ENCODE peak calls at places on chromosomes 12 and 14, in four cellular contexts. One of them, this sample, is unnamed.
A peak's percentile ranks its signal among the peaks of the same experiment; 100 is the strongest.

GRCh38 chr12:106418970-106419369 is 61.4 kb downstream of the POLR3B start:
- DNase-seq in adrenal gland: no peak
- DNase-seq in mammary epithelial cell: no peak
- DNase-seq in left ventricle myocardium inferior: no peak
- DNase-seq in this sample: no peak

GRCh38 chr12:68263366-68263765 is 10.0 kb upstream of the IL22 start:
- DNase-seq in left ventricle myocardium inferior: no peak
- DNase-seq in adrenal gland: no peak
- DNase-seq in mammary epithelial cell: no peak
- DNase-seq in this sample: no peak

GRCh38 chr14:91332448-91333059 is 85.1 kb downstream of the CCDC88C start:
- DNase-seq in mammary epithelial cell: no peak
- DNase-seq in adrenal gland: no peak
- DNase-seq in left ventricle myocardium inferior: no peak
- DNase-seq in this sample: no peak

GRCh38 chr12:56151672-56152131 is 685 bp upstream of the MYL6B start:
- DNase-seq in adrenal gland: peak; percentile 64
- DNase-seq in left ventricle myocardium inferior: no peak
- DNase-seq in mammary epithelial cell: peak; percentile 46
- DNase-seq in this sample: peak; percentile 69

GRCh38 chr14:99230271-99231141 is 41.5 kb downstream of the BCL11B start:
- DNase-seq in adrenal gland: no peak
- DNase-seq in left ventricle myocardium inferior: no peak
- DNase-seq in mammary epithelial cell: no peak
- DNase-seq in this sample: peak; percentile 53

GRCh38 chr12:46209165-46209564 is 59.7 kb downstream of the SLC38A1 start:
- DNase-seq in mammary epithelial cell: peak; percentile 55
- DNase-seq in left ventricle myocardium inferior: no peak
- DNase-seq in adrenal gland: no peak
- DNase-seq in this sample: peak; percentile 59

GRCh38 chr12:24177889-24178288 is 228.4 kb upstream of the SOX5 start:
- DNase-seq in adrenal gland: no peak
- DNase-seq in mammary epithelial cell: no peak
- DNase-seq in left ventricle myocardium inferior: no peak
- DNase-seq in this sample: no peak

GRCh38 chr14:69260979-69261605 is 1.1 kb downstream of the GALNT16 start:
- DNase-seq in mammary epithelial cell: no peak
- DNase-seq in left ventricle myocardium inferior: peak; percentile 50
- DNase-seq in adrenal gland: peak; percentile 33
- DNase-seq in this sample: peak; percentile 9

GRCh38 chr14:95185452-95186392 is 28.4 kb upstream of the DICER1 start:
- DNase-seq in adrenal gland: peak; percentile 58
- DNase-seq in left ventricle myocardium inferior: peak; percentile 61
- DNase-seq in mammary epithelial cell: no peak
- DNase-seq in this sample: peak; percentile 45

GRCh38 chr14:74975059-74975810 is 19.8 kb upstream of the PGF start:
- DNase-seq in adrenal gland: peak; percentile 62
- DNase-seq in mammary epithelial cell: no peak
- DNase-seq in left ventricle myocardium inferior: peak; percentile 92
- DNase-seq in this sample: peak; percentile 21

GRCh38 chr12:76428117-76428516 is 79.9 kb upstream of the BBS10 start:
- DNase-seq in adrenal gland: no peak
- DNase-seq in left ventricle myocardium inferior: no peak
- DNase-seq in mammary epithelial cell: no peak
- DNase-seq in this sample: no peak

GRCh38 chr14:34539407-34540180 is at the start of gene EAPP:
- DNase-seq in left ventricle myocardium inferior: peak; percentile 98
- DNase-seq in mammary epithelial cell: peak; percentile 96
- DNase-seq in adrenal gland: peak; percentile 98
- DNase-seq in this sample: peak; percentile 97

GRCh38 chr14:34826661-34827060 is 48.5 kb downstream of the BAZ1A start:
- DNase-seq in mammary epithelial cell: peak; percentile 32
- DNase-seq in adrenal gland: no peak
- DNase-seq in left ventricle myocardium inferior: no peak
- DNase-seq in this sample: peak; percentile 38

GRCh38 chr14:30375280-30375892 is 183.6 kb upstream of the G2E3 start:
- DNase-seq in mammary epithelial cell: peak; percentile 26
- DNase-seq in adrenal gland: peak; percentile 79
- DNase-seq in left ventricle myocardium inferior: peak; percentile 47
- DNase-seq in this sample: peak; percentile 68

GRCh38 chr14:76844223-76844622 is 18.0 kb downstream of the LRRC74A start:
- DNase-seq in adrenal gland: peak; percentile 91
- DNase-seq in left ventricle myocardium inferior: peak; percentile 70
- DNase-seq in mammary epithelial cell: no peak
- DNase-seq in this sample: peak; percentile 57

GRCh38 chr14:101947577-101947903 is 16.8 kb upstream of the DYNC1H1 start:
- DNase-seq in mammary epithelial cell: no peak
- DNase-seq in adrenal gland: no peak
- DNase-seq in left ventricle myocardium inferior: no peak
- DNase-seq in this sample: no peak

GRCh38 chr14:36054353-36055051 is 122.0 kb downstream of the PTCSC3 start:
- DNase-seq in mammary epithelial cell: no peak
- DNase-seq in left ventricle myocardium inferior: peak; percentile 20
- DNase-seq in adrenal gland: peak; percentile 19
- DNase-seq in this sample: no peak

GRCh38 chr12:57528831-57529555 is 6.4 kb downstream of the MBD6 start:
- DNase-seq in mammary epithelial cell: no peak
- DNase-seq in adrenal gland: no peak
- DNase-seq in left ventricle myocardium inferior: no peak
- DNase-seq in this sample: no peak

GRCh38 chr12:125861299-125862281 is 796.4 kb downstream of the AACS start:
- DNase-seq in mammary epithelial cell: no peak
- DNase-seq in left ventricle myocardium inferior: peak; percentile 60
- DNase-seq in adrenal gland: peak; percentile 2
- DNase-seq in this sample: no peak

GRCh38 chr12:49955899-49956662 is 5.5 kb downstream of the AQP2 start:
- DNase-seq in left ventricle myocardium inferior: no peak
- DNase-seq in mammary epithelial cell: no peak
- DNase-seq in adrenal gland: no peak
- DNase-seq in this sample: no peak

GRCh38 chr12:12331896-12332295 is 18.1 kb downstream of the MANSC1 start:
- DNase-seq in mammary epithelial cell: peak; percentile 30
- DNase-seq in adrenal gland: no peak
- DNase-seq in left ventricle myocardium inferior: no peak
- DNase-seq in this sample: no peak

GRCh38 chr12:31311634-31312258 is 14.2 kb downstream of the SINHCAF start:
- DNase-seq in mammary epithelial cell: no peak
- DNase-seq in adrenal gland: no peak
- DNase-seq in left ventricle myocardium inferior: no peak
- DNase-seq in this sample: no peak
- TF ChIP-seq CTCF in mammary epithelial cell: no peak
- TF ChIP-seq CTCF in adrenal gland: no peak
- TF ChIP-seq CTCF in left ventricle myocardium inferior: no peak
- TF ChIP-seq CTCF in this sample: no peak

GRCh38 chr12:44930972-44931600 is 55.0 kb upstream of the NELL2 start:
- DNase-seq in adrenal gland: no peak
- DNase-seq in left ventricle myocardium inferior: no peak
- DNase-seq in mammary epithelial cell: peak; percentile 47
- DNase-seq in this sample: peak; percentile 63
- TF ChIP-seq CTCF in adrenal gland: peak; percentile 70
- TF ChIP-seq CTCF in left ventricle myocardium inferior: peak; percentile 68
- TF ChIP-seq CTCF in mammary epithelial cell: peak; percentile 28
- TF ChIP-seq CTCF in this sample: peak; percentile 52

DNA sequence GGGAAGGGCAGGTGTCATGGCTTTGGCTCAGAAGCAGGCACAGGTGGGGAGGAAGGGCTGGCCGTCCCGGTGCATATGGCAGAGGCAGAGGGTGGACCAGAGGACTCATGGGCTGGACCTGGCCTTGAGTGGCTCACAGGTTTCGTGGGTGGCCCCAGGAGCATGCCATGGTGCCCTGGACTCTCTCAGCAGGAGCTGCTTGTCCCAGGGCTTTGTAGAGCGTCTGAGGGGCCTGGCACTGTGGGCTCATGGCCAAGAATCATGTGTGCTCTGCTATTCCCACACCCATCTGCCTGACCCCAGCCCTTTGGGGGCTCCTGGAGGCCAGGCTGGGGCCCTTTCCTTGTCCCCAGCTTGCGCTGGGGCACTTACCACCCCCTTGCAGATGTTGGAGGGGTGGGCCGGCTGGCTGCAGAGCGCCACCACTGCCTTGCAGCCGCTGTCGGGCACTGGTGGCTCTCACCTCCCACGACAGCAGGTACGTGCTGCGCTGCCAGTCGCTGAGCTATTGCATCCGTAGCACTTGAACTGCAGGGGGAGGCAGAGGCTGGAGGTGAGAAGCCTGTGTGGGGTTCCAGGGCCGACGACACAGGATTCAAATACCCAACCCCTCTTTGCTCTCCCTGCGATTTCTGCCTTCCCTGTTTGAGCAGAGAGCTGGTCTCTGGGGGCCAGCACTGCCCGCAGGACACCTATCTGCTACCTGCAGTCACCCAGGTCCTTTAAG is 187.4 kb upstream of the PRMT8 start:
- DNase-seq in adrenal gland: no peak
- DNase-seq in mammary epithelial cell: peak; percentile 68
- DNase-seq in left ventricle myocardium inferior: no peak
- DNase-seq in this sample: no peak
- TF ChIP-seq CTCF in adrenal gland: no peak
- TF ChIP-seq CTCF in mammary epithelial cell: peak; percentile 43
- TF ChIP-seq CTCF in left ventricle myocardium inferior: no peak
- TF ChIP-seq CTCF in this sample: no peak

GRCh38 chr14:38297681-38298080 is 41.8 kb upstream of the CLEC14A start:
- DNase-seq in left ventricle myocardium inferior: no peak
- DNase-seq in adrenal gland: no peak
- DNase-seq in mammary epithelial cell: no peak
- DNase-seq in this sample: peak; percentile 49
- TF ChIP-seq CTCF in left ventricle myocardium inferior: no peak
- TF ChIP-seq CTCF in adrenal gland: no peak
- TF ChIP-seq CTCF in mammary epithelial cell: no peak
- TF ChIP-seq CTCF in this sample: no peak

DNA sequence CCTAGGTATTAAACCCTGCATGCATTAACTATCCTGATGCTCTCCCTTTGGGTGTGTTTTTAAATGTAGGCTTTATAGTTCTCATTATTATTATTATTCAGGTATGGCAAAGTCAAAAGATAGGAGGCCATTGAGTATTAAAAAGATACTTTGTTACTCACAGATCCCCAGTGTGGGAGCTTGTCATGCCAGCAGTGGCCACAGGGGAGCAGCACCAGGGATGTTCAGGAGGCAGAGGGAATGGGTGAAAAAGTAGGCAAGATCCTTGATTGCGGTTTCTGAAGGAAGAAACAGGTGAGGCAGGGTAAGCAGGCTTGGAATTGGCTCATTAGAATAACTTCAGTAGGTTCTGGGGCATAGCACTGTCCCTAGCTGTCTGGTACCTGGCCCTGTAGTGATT is 382.2 kb downstream of the MED13L start:
- DNase-seq in left ventricle myocardium inferior: no peak
- DNase-seq in mammary epithelial cell: no peak
- DNase-seq in adrenal gland: no peak
- DNase-seq in this sample: peak; percentile 25
- TF ChIP-seq CTCF in left ventricle myocardium inferior: no peak
- TF ChIP-seq CTCF in mammary epithelial cell: peak; percentile 56
- TF ChIP-seq CTCF in adrenal gland: peak; percentile 8
- TF ChIP-seq CTCF in this sample: peak; percentile 29

GRCh38 chr14:80231732-80232131 is 20.4 kb upstream of the DIO2 start:
- DNase-seq in adrenal gland: no peak
- DNase-seq in left ventricle myocardium inferior: no peak
- DNase-seq in mammary epithelial cell: no peak
- DNase-seq in this sample: no peak
- TF ChIP-seq CTCF in adrenal gland: no peak
- TF ChIP-seq CTCF in left ventricle myocardium inferior: no peak
- TF ChIP-seq CTCF in mammary epithelial cell: no peak
- TF ChIP-seq CTCF in this sample: no peak

GRCh38 chr14:24692382-24693352 is 58.7 kb upstream of the GZMB start:
- DNase-seq in left ventricle myocardium inferior: no peak
- DNase-seq in mammary epithelial cell: no peak
- DNase-seq in adrenal gland: no peak
- DNase-seq in this sample: no peak
- TF ChIP-seq CTCF in left ventricle myocardium inferior: no peak
- TF ChIP-seq CTCF in mammary epithelial cell: no peak
- TF ChIP-seq CTCF in adrenal gland: no peak
- TF ChIP-seq CTCF in this sample: no peak

GRCh38 chr12:53454710-53455109 is 2.8 kb downstream of the PCBP2 start:
- DNase-seq in left ventricle myocardium inferior: no peak
- DNase-seq in mammary epithelial cell: no peak
- DNase-seq in adrenal gland: no peak
- DNase-seq in this sample: no peak

GRCh38 chr12:53450936-53451335 is 966 bp upstream of the PCBP2 start:
- DNase-seq in adrenal gland: no peak
- DNase-seq in mammary epithelial cell: no peak
- DNase-seq in left ventricle myocardium inferior: no peak
- DNase-seq in this sample: no peak

GRCh38 chr12:53451661-53452158 is at the start of gene PCBP2:
- DNase-seq in left ventricle myocardium inferior: peak; percentile 98
- DNase-seq in adrenal gland: peak; percentile 99
- DNase-seq in mammary epithelial cell: peak; percentile 99
- DNase-seq in this sample: peak; percentile 99

GRCh38 chr12:53453953-53454640 is 2.2 kb downstream of the PCBP2 start:
- DNase-seq in adrenal gland: no peak
- DNase-seq in mammary epithelial cell: no peak
- DNase-seq in left ventricle myocardium inferior: no peak
- DNase-seq in this sample: no peak

DNA sequence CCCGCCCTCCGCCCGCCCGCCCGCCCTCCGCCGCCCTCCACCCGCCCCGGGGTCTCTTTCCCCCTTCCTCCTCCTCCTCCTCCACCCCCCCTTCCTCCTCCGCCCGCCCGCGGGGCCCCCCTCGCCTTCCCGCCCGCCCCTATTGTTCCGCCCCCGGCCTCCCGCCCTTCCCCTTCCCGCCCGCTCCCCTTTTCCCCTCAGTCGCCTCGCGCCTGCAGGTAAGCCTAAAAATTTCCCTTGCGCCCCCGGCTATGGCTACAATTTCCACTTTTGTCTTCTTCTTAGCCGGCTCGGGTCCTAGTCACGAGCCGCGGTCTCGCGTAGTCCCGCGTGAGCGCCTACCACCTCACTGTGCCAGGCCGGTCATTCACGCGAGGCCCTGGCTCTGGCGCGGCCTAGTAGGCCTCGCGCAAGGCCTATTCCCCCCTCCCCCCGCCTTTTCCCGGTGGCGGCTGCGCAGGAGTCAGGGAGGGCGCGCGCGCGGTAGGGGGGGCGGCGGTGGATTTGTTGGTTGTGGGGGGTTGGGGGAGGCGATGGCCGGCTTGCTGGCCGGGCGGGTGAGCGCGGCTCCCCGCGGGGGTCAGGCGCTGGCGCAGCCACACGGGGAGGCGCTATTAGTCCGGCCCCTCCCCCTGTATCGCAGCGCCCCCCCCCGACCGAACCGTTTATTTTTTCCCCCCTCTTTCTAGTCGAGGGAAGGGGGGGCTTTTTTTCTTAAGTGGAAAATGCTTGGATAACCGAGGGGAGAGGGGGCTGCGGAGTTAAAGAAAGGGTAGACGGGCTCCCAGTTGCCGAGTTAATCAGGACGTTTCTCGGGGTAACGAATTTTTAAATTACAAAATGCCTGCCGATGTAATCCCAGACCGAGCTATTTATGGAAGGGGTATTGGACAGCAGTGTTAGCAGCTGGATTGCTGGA is 516 bp downstream of the PCBP2 start:
- DNase-seq in left ventricle myocardium inferior: peak; percentile 91
- DNase-seq in mammary epithelial cell: peak; percentile 79
- DNase-seq in adrenal gland: peak; percentile 96
- DNase-seq in this sample: peak; percentile 69
- TF ChIP-seq CTCF in left ventricle myocardium inferior: peak; percentile 44
- TF ChIP-seq CTCF in mammary epithelial cell: no peak
- TF ChIP-seq CTCF in adrenal gland: peak; percentile 35
- TF ChIP-seq CTCF in this sample: peak; percentile 35

GRCh38 chr14:93332032-93332852 is 594 bp downstream of the BTBD7 start:
- DNase-seq in adrenal gland: peak; percentile 74
- DNase-seq in left ventricle myocardium inferior: peak; percentile 67
- DNase-seq in mammary epithelial cell: peak; percentile 55
- DNase-seq in this sample: peak; percentile 51
- TF ChIP-seq CTCF in adrenal gland: no peak
- TF ChIP-seq CTCF in left ventricle myocardium inferior: no peak
- TF ChIP-seq CTCF in mammary epithelial cell: no peak
- TF ChIP-seq CTCF in this sample: no peak